ENCODE peak calls at places on chromosomes 3 and 15, in six cellular contexts. M, L, H, Z, Y and S are unnamed samples.

GRCh38 chr3:69553888-69554287 is 168.0 kb upstream of the FRMD4B start:
- ATAC-seq in M (no peak), L (no peak), H (peak; percentile 41), Z (no peak), Y (no peak), S (no peak)

GRCh38 chr15:78996876-78997275 is 52.0 kb upstream of the CTSH start:
- ATAC-seq in M (no peak), L (no peak), H (no peak), Z (no peak), Y (no peak), S (no peak)

GRCh38 chr3:185283374-185283935 is 29.6 kb upstream of the EHHADH start:
- ATAC-seq in M (no peak), L (no peak), H (no peak), Z (no peak), Y (no peak), S (no peak)

GRCh38 chr3:145780301-145780700 is 380.7 kb downstream of the PLOD2 start:
- ATAC-seq in M (no peak), L (no peak), H (no peak), Z (no peak), Y (no peak), S (no peak)

GRCh38 chr3:37544869-37545352 is 316.8 kb upstream of the CTDSPL start:
- ATAC-seq in M (no peak), L (no peak), H (no peak), Z (no peak), Y (no peak), S (no peak)

GRCh38 chr15:50909044-50909342 is 510 bp downstream of the AP4E1 start:
- ATAC-seq in M (no peak), L (no peak), H (no peak), Z (no peak), Y (no peak), S (no peak)

GRCh38 chr3:188975612-188976314 is 196.0 kb upstream of the TPRG1 start:
- ATAC-seq in M (no peak), L (no peak), H (no peak), Z (no peak), Y (no peak), S (no peak)

GRCh38 chr15:74235962-74236361 is at the start of gene CCDC33:
- ATAC-seq in M (no peak), L (no peak), H (no peak), Z (no peak), Y (no peak), S (no peak)

GRCh38 chr15:27714675-27715074 is 384.4 kb downstream of the OCA2 start:
- ATAC-seq in M (no peak), L (no peak), H (no peak), Z (no peak), Y (no peak), S (no peak)

GRCh38 chr3:168124791-168125190 is 29.1 kb upstream of the GOLIM4 start:
- ATAC-seq in M (no peak), L (no peak), H (no peak), Z (no peak), Y (no peak), S (no peak)

GRCh38 chr15:99485153-99485947 is 80.4 kb upstream of the MEF2A start:
- ATAC-seq in M (no peak), L (no peak), H (peak; percentile 22), Z (no peak), Y (no peak), S (no peak)

GRCh38 chr3:167705840-167706239 is 28.9 kb downstream of the PDCD10 start:
- ATAC-seq in M (no peak), L (no peak), H (no peak), Z (no peak), Y (no peak), S (no peak)

GRCh38 chr3:104742044-104742443 is 624.7 kb upstream of the ALCAM start:
- ATAC-seq in M (no peak), L (no peak), H (no peak), Z (no peak), Y (no peak), S (no peak)

GRCh38 chr3:9689757-9690156 is 13.9 kb upstream of the CPNE9 start:
- ATAC-seq in M (no peak), L (no peak), H (no peak), Z (no peak), Y (no peak), S (no peak)

GRCh38 chr15:41562258-41562657 is 3.2 kb downstream of the TYRO3 start:
- ATAC-seq in M (no peak), L (no peak), H (no peak), Z (no peak), Y (no peak), S (no peak)

GRCh38 chr15:50556642-50557371 is 10.3 kb upstream of the USP50 start:
- ATAC-seq in M (no peak), L (no peak), H (no peak), Z (no peak), Y (peak; percentile 51), S (no peak)

GRCh38 chr3:26406636-26407035 is 215.9 kb upstream of the LRRC3B start:
- ATAC-seq in M (no peak), L (no peak), H (no peak), Z (no peak), Y (no peak), S (no peak)

GRCh38 chr3:71150293-71150954 is 433.1 kb downstream of the FOXP1 start:
- ATAC-seq in M (no peak), L (peak; percentile 90), H (no peak), Z (peak; percentile 59), Y (no peak), S (no peak)

GRCh38 chr3:134473868-134474546 is 11.8 kb downstream of the ANAPC13 start:
- ATAC-seq in M (peak; percentile 79), L (peak; percentile 77), H (peak; percentile 47), Z (peak; percentile 84), Y (peak; percentile 77), S (peak; percentile 48)

GRCh38 chr15:85702321-85703230 is 92.1 kb downstream of the KLHL25 start:
- ATAC-seq in M (peak; percentile 31), L (peak; percentile 42), H (no peak), Z (peak; percentile 47), Y (peak; percentile 54), S (no peak)

GRCh38 chr3:6861989-6862879 is 1.3 kb downstream of the GRM7 start:
- ATAC-seq in M (no peak), L (no peak), H (no peak), Z (no peak), Y (no peak), S (no peak)

GRCh38 chr3:4950948-4951347 is 28.3 kb upstream of the BHLHE40 start:
- ATAC-seq in M (no peak), L (no peak), H (no peak), Z (no peak), Y (no peak), S (no peak)

GRCh38 chr3:163045945-163046344 is 1549.3 kb downstream of the OTOL1 start:
- ATAC-seq in M (no peak), L (no peak), H (no peak), Z (no peak), Y (no peak), S (no peak)

GRCh38 chr15:63880744-63881143 is 47.0 kb upstream of the HERC1 start:
- ATAC-seq in M (no peak), L (no peak), H (no peak), Z (no peak), Y (no peak), S (no peak)

GRCh38 chr15:84832446-84833040 is 15.4 kb downstream of the ALPK3 start:
- ATAC-seq in M (no peak), L (no peak), H (no peak), Z (no peak), Y (no peak), S (no peak)

GRCh38 chr3:44309500-44309899 is 29.1 kb upstream of the TCAIM start:
- ATAC-seq in M (no peak), L (no peak), H (no peak), Z (no peak), Y (no peak), S (no peak)

GRCh38 chr3:131555456-131555855 is 52.7 kb upstream of the MRPL3 start:
- ATAC-seq in M (no peak), L (no peak), H (no peak), Z (no peak), Y (no peak), S (no peak)

GRCh38 chr3:51799879-51800757 is 21.1 kb upstream of the IQCF6 start:
- ATAC-seq in M (peak; percentile 57), L (peak; percentile 31), H (peak; percentile 42), Z (peak; percentile 50), Y (peak; percentile 54), S (peak; percentile 77)

GRCh38 chr3:132253262-132253878 is 63.8 kb upstream of the ACP3 start:
- ATAC-seq in M (no peak), L (peak; percentile 60), H (peak; percentile 42), Z (peak; percentile 60), Y (no peak), S (no peak)

GRCh38 chr3:89946863-89947262 is 839.4 kb downstream of the EPHA3 start:
- ATAC-seq in M (no peak), L (no peak), H (no peak), Z (no peak), Y (no peak), S (no peak)

GRCh38 chr3:193980326-193980725 is 155.6 kb upstream of the HES1 start:
- ATAC-seq in M (no peak), L (no peak), H (peak; percentile 42), Z (no peak), Y (no peak), S (no peak)

GRCh38 chr3:174844746-174845145 is 14.4 kb upstream of the NAALADL2 start:
- ATAC-seq in M (no peak), L (no peak), H (no peak), Z (no peak), Y (no peak), S (no peak)